ENCODE peak calls at places on chromosomes 5 and 9, in seven cellular contexts. S is Right ventricle myocardium superior, E is mesothelial cell of epicardium, M is NCI-H2081, O is GM12865, Q is HFFc6, B is GM18507. U is an unnamed sample.

GRCh38 chr9:133540336-133541025 is 6.0 kb downstream of the ADAMTSL2 start:
- DNase-seq in S (no peak), E (no peak), M (no peak), O (peak), Q (no peak), B (no peak), U (no peak)

GRCh38 chr9:109270971-109271900 is 49.6 kb downstream of the EPB41L4B start:
- DNase-seq in S (no peak), E (no peak), M (no peak), O (peak), Q (no peak), B (no peak), U (no peak)

GRCh38 chr5:107228237-107228636 is 442.5 kb downstream of the EFNA5 start:
- DNase-seq in S (no peak), E (no peak), M (no peak), O (no peak), Q (no peak), B (no peak), U (peak)

GRCh38 chr9:113580041-113580953 is 116.8 kb downstream of the RGS3 start:
- DNase-seq in S (peak), E (no peak), M (no peak), O (peak), Q (no peak), B (no peak), U (peak)

GRCh38 chr5:127998950-127999349 is 84.6 kb upstream of the SLC12A2 start:
- DNase-seq in S (no peak), E (no peak), M (no peak), O (no peak), Q (no peak), B (no peak), U (no peak)

GRCh38 chr9:69173891-69174644 is at the start of gene TJP2:
- DNase-seq in S (peak), E (peak), M (peak), O (peak), Q (peak), B (peak), U (no peak)

GRCh38 chr5:148729182-148729581 is 74.9 kb upstream of the HTR4 start:
- DNase-seq in S (no peak), E (no peak), M (peak), O (no peak), Q (no peak), B (no peak), U (no peak)

GRCh38 chr9:125995706-125996105 is 248.5 kb downstream of the PBX3 start:
- DNase-seq in S (no peak), E (peak), M (no peak), O (no peak), Q (no peak), B (no peak), U (no peak)

GRCh38 chr5:81750308-81751008 is 439 bp downstream of the SSBP2 start:
- DNase-seq in S (no peak), E (peak), M (no peak), O (peak), Q (no peak), B (no peak), U (no peak)

GRCh38 chr5:170747851-170748250 is 35.7 kb upstream of the GABRP start:
- DNase-seq in S (peak), E (no peak), M (peak), O (no peak), Q (no peak), B (no peak), U (no peak)

GRCh38 chr5:125342938-125343401 is 596.5 kb upstream of the ZNF608 start:
- DNase-seq in S (no peak), E (no peak), M (no peak), O (no peak), Q (peak), B (no peak), U (peak)

GRCh38 chr5:176611435-176611834 is 1.5 kb upstream of the GPRIN1 start:
- DNase-seq in S (peak), E (peak), M (no peak), O (peak), Q (peak), B (no peak), U (peak)

GRCh38 chr5:52743970-52744369 is 43.7 kb upstream of the ITGA1 start:
- DNase-seq in S (no peak), E (no peak), M (no peak), O (peak), Q (peak), B (no peak), U (peak)

GRCh38 chr9:5879419-5880181 is 11.1 kb upstream of the MLANA start:
- DNase-seq in S (no peak), E (no peak), M (no peak), O (no peak), Q (peak), B (no peak), U (peak)

GRCh38 chr5:135309391-135310327 is 89.4 kb downstream of the MACROH2A1 start:
- DNase-seq in S (no peak), E (no peak), M (no peak), O (no peak), Q (peak), B (no peak), U (no peak)

GRCh38 chr9:7392161-7392560 is 407.4 kb downstream of the DMAC1 start:
- DNase-seq in S (no peak), E (no peak), M (no peak), O (no peak), Q (no peak), B (no peak), U (no peak)

GRCh38 chr9:23824241-23825142 is 1.5 kb downstream of the ELAVL2 start:
- DNase-seq in S (no peak), E (no peak), M (no peak), O (no peak), Q (no peak), B (no peak), U (peak)

GRCh38 chr9:102047549-102047948 is 309.1 kb upstream of the GRIN3A start:
- DNase-seq in S (no peak), E (no peak), M (no peak), O (no peak), Q (no peak), B (no peak), U (no peak)

GRCh38 chr5:96823900-96824351 is 16.2 kb upstream of the ERAP1 start:
- DNase-seq in S (no peak), E (no peak), M (no peak), O (no peak), Q (peak), B (no peak), U (peak)

GRCh38 chr5:136957428-136957827 is 541.7 kb downstream of the SPOCK1 start:
- DNase-seq in S (no peak), E (no peak), M (no peak), O (no peak), Q (no peak), B (no peak), U (no peak)

GRCh38 chr5:168425997-168426863 is 60.0 kb upstream of the RARS1 start:
- DNase-seq in S (no peak), E (no peak), M (no peak), O (no peak), Q (no peak), B (no peak), U (no peak)

GRCh38 chr9:113233146-113233545 is 11.8 kb downstream of the SLC31A1 start:
- DNase-seq in S (no peak), E (no peak), M (no peak), O (no peak), Q (no peak), B (no peak), U (no peak)

GRCh38 chr9:91047529-91047928 is 245.9 kb downstream of the SYK start:
- DNase-seq in S (no peak), E (no peak), M (no peak), O (peak), Q (no peak), B (no peak), U (no peak)

GRCh38 chr5:159207616-159208507 is 1.5 kb downstream of the RNF145 start:
- DNase-seq in S (peak), E (peak), M (peak), O (peak), Q (peak), B (no peak), U (peak)

GRCh38 chr9:124776952-124777645 is at the start of gene OLFML2A:
- DNase-seq in S (peak), E (no peak), M (no peak), O (peak), Q (no peak), B (no peak), U (no peak)

U was measured in renal cortical epithelial cell.